ENCODE peak calls at places on chromosome 7, in six cellular contexts. L is NCI-H2171; D is D721Med; Y is CD8-positive, alpha-beta memory T cell; Q is ovary; R is amygdala. P is an unnamed sample.

GRCh38 chr7:136726460-136726859 is 142.0 kb upstream of the CHRM2 start:
- DNase-seq in L (no peak), D (no peak), Y (no peak), Q (no peak), R (no peak), P (no peak)

GRCh38 chr7:101973130-101973529 is 155.7 kb downstream of the CUX1 start:
- DNase-seq in L (no peak), D (no peak), Y (no peak), Q (no peak), R (no peak), P (no peak)

GRCh38 chr7:79096361-79096805 is 357.1 kb downstream of the MAGI2 start:
- DNase-seq in L (no peak), D (no peak), Y (no peak), Q (no peak), R (no peak), P (peak; percentile 38)

GRCh38 chr7:133887459-133887858 is 239.7 kb upstream of the LRGUK start:
- DNase-seq in L (no peak), D (no peak), Y (no peak), Q (no peak), R (no peak), P (no peak)

GRCh38 chr7:55557666-55558188 is 14.6 kb downstream of the VOPP1 start:
- DNase-seq in L (no peak), D (no peak), Y (no peak), Q (no peak), R (no peak), P (no peak)

GRCh38 chr7:139722604-139723003 is 55.2 kb downstream of the HIPK2 start:
- DNase-seq in L (no peak), D (no peak), Y (no peak), Q (no peak), R (no peak), P (no peak)

GRCh38 chr7:127752829-127753228 is 100.8 kb downstream of the SND1 start:
- DNase-seq in L (no peak), D (no peak), Y (no peak), Q (no peak), R (no peak), P (no peak)

GRCh38 chr7:139696547-139696946 is 81.3 kb downstream of the HIPK2 start:
- DNase-seq in L (no peak), D (no peak), Y (no peak), Q (no peak), R (no peak), P (no peak)

GRCh38 chr7:155816192-155816508 is 3.9 kb upstream of the SHH start:
- DNase-seq in L (no peak), D (no peak), Y (no peak), Q (no peak), R (no peak), P (no peak)

GRCh38 chr7:155258233-155258575 is 39.5 kb upstream of the INSIG1 start:
- DNase-seq in L (no peak), D (no peak), Y (no peak), Q (no peak), R (no peak), P (peak; percentile 74)

GRCh38 chr7:150382123-150382843 is 3.2 kb downstream of the ZNF775 start:
- DNase-seq in L (no peak), D (no peak), Y (no peak), Q (no peak), R (no peak), P (no peak)

GRCh38 chr7:46810986-46811385 is 770.9 kb downstream of the TNS3 start:
- DNase-seq in L (no peak), D (no peak), Y (no peak), Q (no peak), R (no peak), P (no peak)

GRCh38 chr7:143263266-143264195 is at the start of gene GSTK1:
- DNase-seq in L (peak; percentile 29), D (peak; percentile 68), Y (peak; percentile 70), Q (peak; percentile 76), R (peak; percentile 80), P (peak; percentile 69)

GRCh38 chr7:155845226-155845625 is 33.0 kb upstream of the SHH start:
- DNase-seq in L (no peak), D (no peak), Y (no peak), Q (no peak), R (no peak), P (no peak)

GRCh38 chr7:25031432-25031831 is 51.5 kb upstream of the OSBPL3 start:
- DNase-seq in L (no peak), D (no peak), Y (no peak), Q (no peak), R (no peak), P (peak; percentile 81)

GRCh38 chr7:68547181-68547580 is 1051.1 kb upstream of the AUTS2 start:
- DNase-seq in L (no peak), D (no peak), Y (no peak), Q (no peak), R (no peak), P (no peak)

GRCh38 chr7:99272476-99273045 is at the start of gene MYH16:
- DNase-seq in L (no peak), D (no peak), Y (no peak), Q (no peak), R (no peak), P (peak; percentile 86)

GRCh38 chr7:73774923-73775322 is 4.9 kb upstream of the CLDN3 start:
- DNase-seq in L (peak; percentile 84), D (no peak), Y (no peak), Q (no peak), R (no peak), P (peak; percentile 48)

GRCh38 chr7:36597099-36597773 is 127.1 kb downstream of the AOAH start:
- DNase-seq in L (no peak), D (no peak), Y (no peak), Q (no peak), R (no peak), P (no peak)

GRCh38 chr7:130281227-130281626 is 11.7 kb upstream of the CPA4 start:
- DNase-seq in L (no peak), D (no peak), Y (no peak), Q (no peak), R (no peak), P (no peak)

GRCh38 chr7:15199482-15199881 is 296.9 kb upstream of the DGKB start:
- DNase-seq in L (no peak), D (no peak), Y (no peak), Q (no peak), R (no peak), P (no peak)

GRCh38 chr7:100865971-100866720 is 1.0 kb upstream of the TRIP6 start:
- DNase-seq in L (peak; percentile 62), D (no peak), Y (no peak), Q (peak; percentile 63), R (peak; percentile 77), P (peak; percentile 81)

GRCh38 chr7:64870656-64871055 is 32.4 kb upstream of the ZNF273 start:
- DNase-seq in L (no peak), D (peak; percentile 7), Y (no peak), Q (no peak), R (no peak), P (no peak)

GRCh38 chr7:136870799-136871487 is 2.5 kb downstream of the CHRM2 start:
- DNase-seq in L (no peak), D (no peak), Y (no peak), Q (no peak), R (no peak), P (no peak)

GRCh38 chr7:102421706-102422105 is 11.7 kb upstream of the ORAI2 start:
- DNase-seq in L (no peak), D (no peak), Y (no peak), Q (no peak), R (no peak), P (no peak)

GRCh38 chr7:80135306-80136104 is 874 bp downstream of the GNAI1 start:
- DNase-seq in L (peak; percentile 36), D (no peak), Y (no peak), Q (peak; percentile 39), R (peak; percentile 74), P (peak; percentile 27)

GRCh38 chr7:93442478-93443224 is 131.9 kb downstream of the CALCR start:
- DNase-seq in L (peak; percentile 9), D (no peak), Y (peak; percentile 6), Q (no peak), R (no peak), P (peak; percentile 46)

GRCh38 chr7:27916372-27916771 is 176.4 kb downstream of the TAX1BP1 start:
- DNase-seq in L (no peak), D (no peak), Y (no peak), Q (no peak), R (no peak), P (peak; percentile 25)

GRCh38 chr7:47351233-47352154 is 230.4 kb downstream of the TNS3 start:
- DNase-seq in L (no peak), D (no peak), Y (no peak), Q (no peak), R (no peak), P (no peak)

GRCh38 chr7:136528329-136528728 is 340.1 kb upstream of the CHRM2 start:
- DNase-seq in L (no peak), D (no peak), Y (no peak), Q (no peak), R (no peak), P (peak; percentile 92)

GRCh38 chr7:54932818-54933543 is 85.8 kb upstream of the EGFR start:
- DNase-seq in L (peak; percentile 61), D (peak; percentile 41), Y (no peak), Q (peak; percentile 76), R (peak; percentile 68), P (peak; percentile 69)

GRCh38 chr7:11767148-11767547 is 64.8 kb downstream of the THSD7A start:
- DNase-seq in L (no peak), D (no peak), Y (no peak), Q (no peak), R (no peak), P (no peak)

GRCh38 chr7:132991615-132992587 is 90.0 kb downstream of the CHCHD3 start:
- DNase-seq in L (no peak), D (no peak), Y (no peak), Q (no peak), R (peak; percentile 12), P (no peak)

GRCh38 chr7:116528008-116528789 is 3.4 kb downstream of the CAV1 start:
- DNase-seq in L (no peak), D (no peak), Y (no peak), Q (peak; percentile 64), R (no peak), P (peak; percentile 94)

P was measured in HT1080.